ENCODE peak calls at places on chromosomes 12 and 14, in ten cellular contexts. G is HFFc6, U is nephron progenitor cell, K is WTC11, T is fibroblast of villous mesenchyme, B is transverse colon, Q is H9, R is AG04450, S is IMR-90, D is fibroblast of mammary gland. F is an unnamed sample.

GRCh38 chr12:27193854-27194544 is 50.1 kb upstream of the STK38L start:
- DNase-seq in G (peak), U (no peak), K (no peak), T (peak), B (peak), Q (no peak), R (no peak), S (peak), D (peak), F (peak)

GRCh38 chr14:100304825-100305445 is 1.3 kb downstream of the SLC25A29 start:
- DNase-seq in G (no peak), U (peak), K (peak), T (peak), B (peak), Q (peak), R (no peak), S (peak), D (peak), F (no peak)

GRCh38 chr12:100138048-100138907 is 4.4 kb downstream of the BLTP3B start:
- DNase-seq in G (no peak), U (no peak), K (no peak), T (peak), B (no peak), Q (no peak), R (no peak), S (peak), D (peak), F (no peak)

GRCh38 chr12:93167841-93168492 is 209.8 kb upstream of the NUDT4 start:
- DNase-seq in G (no peak), U (no peak), K (peak), T (peak), B (peak), Q (peak), R (no peak), S (no peak), D (no peak), F (peak)

GRCh38 chr12:19439059-19440018 is at the start of gene AEBP2:
- DNase-seq in G (peak), U (peak), K (peak), T (peak), B (peak), Q (peak), R (peak), S (peak), D (peak), F (peak)

GRCh38 chr12:1122803-1123202 is 131.8 kb downstream of the ERC1 start:
- DNase-seq in G (no peak), U (no peak), K (no peak), T (peak), B (no peak), Q (no peak), R (no peak), S (no peak), D (no peak), F (no peak)

GRCh38 chr14:58638231-58639205 is 756 bp downstream of the DACT1 start:
- DNase-seq in G (peak), U (peak), K (peak), T (peak), B (peak), Q (peak), R (no peak), S (peak), D (peak), F (no peak)

GRCh38 chr14:104438166-104438887 is 141.2 kb upstream of the C14orf180 start:
- DNase-seq in G (no peak), U (no peak), K (no peak), T (no peak), B (peak), Q (no peak), R (no peak), S (no peak), D (no peak), F (no peak)

GRCh38 chr12:88736031-88736430 is 155.8 kb upstream of the KITLG start:
- DNase-seq in G (no peak), U (no peak), K (no peak), T (no peak), B (no peak), Q (no peak), R (no peak), S (no peak), D (no peak), F (no peak)

GRCh38 chr12:24853588-24853987 is 95.3 kb downstream of the BCAT1 start:
- DNase-seq in G (peak), U (no peak), K (no peak), T (peak), B (no peak), Q (no peak), R (peak), S (peak), D (peak), F (no peak)

DNA sequence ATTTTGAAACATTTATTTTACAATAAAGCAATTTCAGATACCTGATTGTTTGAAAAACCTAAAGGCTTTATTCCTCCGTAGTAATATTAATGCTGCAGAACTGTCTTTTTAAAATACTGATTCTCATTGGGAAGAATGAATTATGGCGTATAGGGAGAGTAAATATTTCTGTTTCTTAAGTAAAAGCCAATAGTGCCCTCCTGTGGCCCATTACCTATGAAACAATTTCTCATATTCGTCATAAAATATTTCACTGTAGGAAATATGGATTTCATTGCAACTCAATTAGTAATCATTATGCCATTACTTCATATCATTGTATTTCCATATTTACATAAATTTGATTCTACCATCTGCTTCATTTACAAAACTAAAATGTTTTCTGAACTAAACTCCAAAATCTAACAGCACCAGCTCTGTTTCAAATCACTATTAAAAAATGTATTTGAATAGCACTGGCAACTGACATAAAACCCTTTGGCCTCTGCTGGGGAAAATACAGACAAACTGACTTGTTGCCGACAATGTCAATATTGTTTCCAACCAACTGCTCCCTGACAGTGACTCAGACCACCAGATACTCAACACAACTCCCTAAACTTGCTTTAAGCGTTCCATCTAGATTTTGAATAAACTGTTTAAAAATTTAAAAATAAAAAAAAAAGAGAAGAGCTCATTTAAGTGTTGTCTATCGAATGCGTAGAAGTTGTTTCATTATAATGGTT is 290.3 kb downstream of the NAV3 start:
- DNase-seq in G (no peak), U (no peak), K (no peak), T (peak), B (no peak), Q (no peak), R (no peak), S (peak), D (peak), F (peak)
- TF ChIP-seq CTCF in G (peak), U (no peak), K (no peak), T (peak), B (no peak), Q (peak), R (peak), S (peak), D (peak), F (no peak)

GRCh38 chr12:54390668-54391551 is 6.4 kb upstream of the ZNF385A start:
- DNase-seq in G (no peak), U (peak), K (peak), T (no peak), B (peak), Q (peak), R (no peak), S (no peak), D (no peak), F (no peak)
- TF ChIP-seq CTCF in G (peak), U (no peak), K (no peak), T (no peak), B (no peak), Q (peak), R (no peak), S (no peak), D (no peak), F (peak)

DNA sequence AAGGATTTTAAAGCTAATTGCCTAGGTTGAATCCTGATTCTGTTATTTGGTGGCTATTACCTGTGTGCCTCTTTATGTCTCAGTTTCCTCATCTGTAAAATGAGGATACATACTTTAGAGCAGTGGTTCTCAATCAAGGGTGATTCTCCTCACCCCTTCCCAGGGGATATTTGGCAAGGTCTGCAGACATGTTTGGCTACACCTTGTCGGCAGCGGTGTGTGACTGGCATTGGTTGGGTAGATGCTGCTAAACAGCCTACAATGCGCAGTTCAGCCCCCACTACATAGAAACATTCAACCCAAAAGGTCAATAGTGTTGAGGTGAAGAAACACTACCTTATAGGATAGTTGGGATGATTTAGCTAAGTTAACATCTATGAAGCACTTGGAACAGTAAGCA is 23.4 kb downstream of the LDHB start:
- DNase-seq in G (no peak), U (no peak), K (no peak), T (no peak), B (no peak), Q (no peak), R (no peak), S (no peak), D (no peak), F (no peak)
- TF ChIP-seq CTCF in G (no peak), U (no peak), K (no peak), T (no peak), B (no peak), Q (no peak), R (no peak), S (no peak), D (no peak), F (no peak)

DNA sequence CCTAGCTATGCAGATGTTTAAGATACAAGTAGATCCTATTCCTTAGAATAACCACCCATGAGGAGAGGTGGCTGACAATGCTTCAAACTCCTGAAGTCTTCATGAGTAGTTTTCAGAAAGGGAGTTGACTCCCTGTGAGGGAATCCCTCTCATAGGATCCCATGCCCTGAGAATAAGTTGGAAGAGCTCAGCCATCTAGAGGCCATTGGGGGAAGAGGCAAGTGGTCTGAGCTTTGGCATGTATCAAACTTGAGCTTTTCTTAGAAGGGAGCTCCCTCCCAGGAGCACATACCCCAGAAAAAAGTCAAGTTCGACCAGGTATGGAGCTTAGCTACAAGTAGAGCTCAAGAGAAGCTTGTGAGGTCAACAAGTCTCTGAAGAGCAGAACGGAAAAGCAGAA is 165.7 kb upstream of the RBM19 start:
- DNase-seq in G (no peak), U (no peak), K (peak), T (no peak), B (no peak), Q (peak), R (no peak), S (no peak), D (no peak), F (no peak)
- TF ChIP-seq CTCF in G (peak), U (no peak), K (no peak), T (no peak), B (no peak), Q (peak), R (peak), S (no peak), D (peak), F (no peak)

DNA sequence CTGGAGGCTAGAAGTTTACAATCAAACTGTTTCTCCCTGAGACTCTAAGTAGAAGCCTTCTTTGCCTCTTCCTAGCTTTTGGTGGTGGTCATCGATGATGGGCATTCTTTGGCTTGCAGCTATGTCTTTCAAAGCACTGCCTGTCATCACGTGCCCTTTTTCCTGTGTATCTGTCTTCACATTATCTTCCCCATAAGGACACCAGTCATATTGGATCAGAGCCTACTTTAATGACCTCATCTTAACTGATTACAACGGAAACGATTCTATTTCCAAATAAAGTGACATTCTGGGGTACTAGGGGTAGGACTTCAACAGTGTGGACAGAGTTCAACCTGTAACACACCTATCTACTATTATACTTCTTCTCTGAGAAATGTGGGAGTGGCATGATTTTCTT is 31.1 kb upstream of the IFNG-AS1 start:
- DNase-seq in G (no peak), U (no peak), K (no peak), T (no peak), B (no peak), Q (no peak), R (no peak), S (no peak), D (peak), F (no peak)
- TF ChIP-seq CTCF in G (no peak), U (no peak), K (no peak), T (no peak), B (no peak), Q (no peak), R (no peak), S (no peak), D (no peak), F (no peak)

GRCh38 chr12:91404362-91404899 is 221.8 kb upstream of the DCN start:
- DNase-seq in G (no peak), U (no peak), K (no peak), T (no peak), B (no peak), Q (no peak), R (no peak), S (no peak), D (no peak), F (no peak)

GRCh38 chr12:91400249-91400648 is 217.6 kb upstream of the DCN start:
- DNase-seq in G (no peak), U (no peak), K (no peak), T (no peak), B (no peak), Q (no peak), R (no peak), S (no peak), D (no peak), F (no peak)

GRCh38 chr12:91396296-91396695 is 213.7 kb upstream of the DCN start:
- DNase-seq in G (no peak), U (no peak), K (no peak), T (no peak), B (no peak), Q (no peak), R (no peak), S (no peak), D (no peak), F (no peak)

GRCh38 chr12:91397866-91398532 is 215.4 kb upstream of the DCN start:
- DNase-seq in G (no peak), U (no peak), K (no peak), T (no peak), B (no peak), Q (no peak), R (no peak), S (no peak), D (no peak), F (no peak)

GRCh38 chr12:91401190-91401589 is 218.6 kb upstream of the DCN start:
- DNase-seq in G (no peak), U (no peak), K (no peak), T (no peak), B (no peak), Q (no peak), R (no peak), S (no peak), D (no peak), F (no peak)
- TF ChIP-seq CTCF in G (no peak), U (no peak), K (no peak), T (no peak), B (no peak), Q (no peak), R (no peak), S (no peak), D (no peak), F (no peak)

GRCh38 chr14:26252176-26252575 is 345.7 kb downstream of the NOVA1 start:
- DNase-seq in G (no peak), U (no peak), K (no peak), T (no peak), B (no peak), Q (no peak), R (no peak), S (no peak), D (no peak), F (no peak)

DNA sequence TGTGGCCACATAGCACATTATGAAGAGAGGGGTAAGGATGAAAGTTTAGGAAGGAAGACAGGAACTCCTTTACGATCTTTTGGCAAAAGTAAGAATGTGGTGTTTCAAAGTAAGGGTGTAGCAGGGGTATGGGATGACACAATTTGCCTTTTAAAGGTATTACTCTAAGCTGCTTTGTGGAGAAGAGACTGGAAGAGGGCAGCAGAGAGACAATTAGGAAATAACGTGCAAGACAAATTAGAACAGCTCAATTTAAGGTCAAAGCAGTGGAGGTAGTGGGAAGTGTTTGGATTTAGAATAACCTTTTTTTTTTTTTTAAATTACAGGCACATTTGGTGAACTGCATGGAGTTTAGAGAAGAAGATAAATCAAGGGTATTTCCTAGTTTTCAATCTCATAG is 342.6 kb downstream of the NOVA1 start:
- DNase-seq in G (peak), U (no peak), K (no peak), T (peak), B (no peak), Q (no peak), R (no peak), S (peak), D (peak), F (no peak)
- TF ChIP-seq CTCF in G (peak), U (peak), K (no peak), T (peak), B (peak), Q (peak), R (peak), S (peak), D (peak), F (peak)